ENCODE peak calls at places on chromosomes 3 and 15, in nine cellular contexts. O, W, P, B, G, T, F, S and H are unnamed samples.

GRCh38 chr3:11477286-11477935 is 166.3 kb downstream of the VGLL4 start:
- DNase-seq in S (no peak), W (peak; percentile 96), G (no peak), T (no peak), O (peak; percentile 58), P (peak; percentile 94), B (no peak), F (peak; percentile 8), H (peak; percentile 95)

GRCh38 chr3:138542977-138543376 is 51.1 kb downstream of the CEP70 start:
- DNase-seq in T (no peak), S (no peak), O (no peak), G (no peak), F (no peak), W (no peak), B (no peak), P (no peak), H (no peak)

GRCh38 chr15:90266061-90266431 is 574 bp downstream of the NGRN start:
- DNase-seq in G (peak; percentile 67), F (peak; percentile 62), W (peak; percentile 4), O (peak; percentile 15), T (peak; percentile 28), B (peak; percentile 55), S (peak; percentile 74), P (peak; percentile 56), H (no peak)

GRCh38 chr15:33934896-33935295 is 33.4 kb upstream of the CHRM5 start:
- DNase-seq in G (no peak), O (peak; percentile 45), B (no peak), F (no peak), S (no peak), P (peak; percentile 53), T (no peak), W (peak; percentile 16), H (no peak)

GRCh38 chr15:45118131-45118588 is 4.0 kb downstream of the DUOXA2 start:
- DNase-seq in P (peak; percentile 87), B (peak; percentile 93), W (peak; percentile 88), S (peak; percentile 89), T (peak; percentile 93), O (peak; percentile 94), F (peak; percentile 84), G (peak; percentile 86), H (peak; percentile 92)

GRCh38 chr15:75342221-75342620 is 4.6 kb upstream of the NEIL1 start:
- DNase-seq in W (no peak), F (no peak), S (no peak), G (no peak), B (no peak), P (no peak), T (no peak), O (no peak), H (no peak)

GRCh38 chr3:12470111-12470510 is 14.2 kb upstream of the TSEN2 start:
- DNase-seq in F (no peak), B (no peak), G (no peak), O (peak; percentile 35), S (no peak), P (peak; percentile 58), T (no peak), W (peak; percentile 54), H (no peak)

GRCh38 chr3:61875976-61876671 is 314.8 kb downstream of the PTPRG start:
- DNase-seq in W (no peak), P (no peak), O (no peak), B (no peak), S (no peak), T (no peak), G (no peak), F (no peak), H (no peak)

GRCh38 chr15:59866642-59867041 is 137.5 kb upstream of the FOXB1 start:
- DNase-seq in W (no peak), T (no peak), G (no peak), O (no peak), F (no peak), S (no peak), B (no peak), P (no peak), H (no peak)

GRCh38 chr15:48643776-48644497 is 1.6 kb downstream of the FBN1 start:
- DNase-seq in P (peak; percentile 42), B (no peak), W (no peak), O (no peak), G (no peak), F (no peak), T (no peak), S (no peak), H (peak; percentile 48)

GRCh38 chr3:94009612-94010011 is 18.8 kb downstream of the STX19 start:
- DNase-seq in W (no peak), P (no peak), O (no peak), S (no peak), T (no peak), F (no peak), G (no peak), B (no peak), H (no peak)

GRCh38 chr3:194168994-194169393 is 33.0 kb downstream of the HES1 start:
- DNase-seq in G (no peak), T (no peak), P (no peak), W (no peak), S (no peak), O (no peak), F (no peak), B (no peak), H (no peak)

GRCh38 chr3:136931587-136931986 is 26.2 kb upstream of the IL20RB start:
- DNase-seq in B (no peak), P (no peak), O (no peak), T (no peak), W (no peak), S (no peak), F (no peak), G (no peak), H (no peak)

GRCh38 chr15:82805994-82806406 is at the start of gene FSD2:
- DNase-seq in T (no peak), W (no peak), B (no peak), S (no peak), P (peak; percentile 13), F (peak; percentile 9), O (no peak), G (no peak), H (no peak)

GRCh38 chr3:8987673-8988655 is 24.7 kb upstream of the RAD18 start:
- DNase-seq in P (peak; percentile 55), F (no peak), B (peak; percentile 87), S (peak; percentile 74), W (peak; percentile 40), G (peak; percentile 65), T (peak; percentile 82), O (peak; percentile 85), H (peak; percentile 67)

GRCh38 chr3:47664519-47664918 is 85.9 kb upstream of the CSPG5 start:
- DNase-seq in W (no peak), S (no peak), B (peak; percentile 50), T (peak; percentile 14), F (no peak), P (peak; percentile 56), O (peak; percentile 46), G (no peak), H (no peak)

GRCh38 chr3:20648921-20649381 is 462.9 kb upstream of the SGO1 start:
- DNase-seq in B (no peak), S (no peak), T (no peak), P (peak; percentile 71), G (no peak), O (no peak), W (peak; percentile 33), F (no peak), H (no peak)

GRCh38 chr3:57061556-57061955 is 1.1 kb downstream of the SPATA12 start:
- DNase-seq in W (no peak), O (no peak), B (no peak), G (no peak), T (no peak), F (no peak), P (no peak), S (no peak), H (no peak)

GRCh38 chr3:182182531-182182968 is 470.8 kb downstream of the SOX2 start:
- DNase-seq in P (no peak), O (no peak), W (no peak), B (no peak), T (no peak), G (no peak), S (no peak), F (peak; percentile 29), H (no peak)

GRCh38 chr15:101813803-101814534 is 2.0 kb downstream of the OR4F15 start:
- DNase-seq in F (no peak), T (no peak), O (peak; percentile 60), P (peak; percentile 53), G (no peak), B (peak; percentile 25), S (no peak), W (peak; percentile 88), H (no peak)